ENCODE peak calls at places on chromosomes 4 and X, in four cellular contexts. J, Q, I and M are unnamed samples.

GRCh38 chrX:149274516-149275105 is 230.5 kb downstream of the IDS start:
- DNase-seq in J (no peak), Q (no peak), I (no peak), M (no peak)

GRCh38 chrX:118751950-118752783 is 24.8 kb downstream of the IL13RA1 start:
- DNase-seq in J (no peak), Q (no peak), I (no peak), M (no peak)

GRCh38 chr4:73917081-73917501 is 47.9 kb downstream of the CXCL1 start:
- DNase-seq in J (no peak), Q (no peak), I (peak), M (no peak)

GRCh38 chr4:67446811-67447210 is 98.5 kb downstream of the CENPC start:
- DNase-seq in J (no peak), Q (no peak), I (no peak), M (no peak)

GRCh38 chr4:110087116-110087708 is 111.2 kb downstream of the ELOVL6 start:
- DNase-seq in J (no peak), Q (no peak), I (no peak), M (no peak)

GRCh38 chr4:187363453-187363852 is 632.1 kb upstream of the ZFP42 start:
- DNase-seq in J (no peak), Q (no peak), I (no peak), M (no peak)

GRCh38 chr4:4333265-4333706 is 43.2 kb downstream of the ZBTB49 start:
- DNase-seq in J (no peak), Q (no peak), I (no peak), M (no peak)

GRCh38 chrX:132119821-132120220 is 8.0 kb downstream of the FRMD7 start:
- DNase-seq in J (no peak), Q (no peak), I (no peak), M (no peak)

GRCh38 chrX:108316456-108316855 is 121.8 kb downstream of the COL4A6 start:
- DNase-seq in J (no peak), Q (no peak), I (no peak), M (no peak)

GRCh38 chrX:7720519-7720918 is 122.5 kb upstream of the VCX start:
- DNase-seq in J (no peak), Q (no peak), I (no peak), M (no peak)

GRCh38 chrX:9644335-9644734 is 121.3 kb downstream of the GPR143 start:
- DNase-seq in J (no peak), Q (no peak), I (no peak), M (no peak)

GRCh38 chr4:37876156-37876555 is 14.7 kb upstream of the TBC1D1 start:
- DNase-seq in J (no peak), Q (no peak), I (no peak), M (no peak)

GRCh38 chr4:16843831-16844508 is 54.5 kb downstream of the LDB2 start:
- DNase-seq in J (no peak), Q (peak), I (no peak), M (no peak)

GRCh38 chr4:11529625-11530201 is 101.0 kb upstream of the HS3ST1 start:
- DNase-seq in J (no peak), Q (no peak), I (peak), M (no peak)

GRCh38 chrX:112043997-112044396 is 38.6 kb downstream of the TRPC5 start:
- DNase-seq in J (peak), Q (no peak), I (peak), M (no peak)

GRCh38 chr4:128542047-128542446 is 254.4 kb upstream of the PGRMC2 start:
- DNase-seq in J (no peak), Q (no peak), I (no peak), M (no peak)

GRCh38 chrX:47484885-47485284 is 1.9 kb upstream of the ZNF41 start:
- DNase-seq in J (no peak), Q (no peak), I (no peak), M (no peak)

GRCh38 chrX:71111141-71111843 is at the start of gene IL2RG:
- DNase-seq in J (peak), Q (no peak), I (no peak), M (no peak)

GRCh38 chrX:10103023-10103422 is 53.8 kb upstream of the CLCN4 start:
- DNase-seq in J (no peak), Q (no peak), I (no peak), M (no peak)

GRCh38 chr4:169418846-169419245 is 148.1 kb upstream of the SH3RF1 start:
- DNase-seq in J (no peak), Q (no peak), I (no peak), M (no peak)

GRCh38 chr4:185742766-185743165 is 69.2 kb downstream of the SORBS2 start:
- DNase-seq in J (no peak), Q (no peak), I (no peak), M (no peak)

GRCh38 chr4:47469951-47470350 is 6.4 kb upstream of the COMMD8 start:
- DNase-seq in J (no peak), Q (no peak), I (no peak), M (no peak)

GRCh38 chrX:74924449-74925209 is 623 bp downstream of the NEXMIF start:
- DNase-seq in J (no peak), Q (no peak), I (peak), M (peak)

GRCh38 chr4:113222431-113222979 is 173.1 kb downstream of the ANK2 start:
- DNase-seq in J (no peak), Q (no peak), I (no peak), M (no peak)

GRCh38 chr4:86331362-86331761 is 28.5 kb downstream of the MAPK10 start:
- DNase-seq in J (no peak), Q (no peak), I (no peak), M (no peak)

GRCh38 chr4:110033994-110034393 is 121.3 kb downstream of the EGF start:
- DNase-seq in J (no peak), Q (no peak), I (no peak), M (no peak)

GRCh38 chr4:101697266-101697665 is 93.3 kb upstream of the BANK1 start:
- DNase-seq in J (no peak), Q (no peak), I (no peak), M (no peak)

GRCh38 chrX:100083146-100083715 is 326.8 kb downstream of the PCDH19 start:
- DNase-seq in J (no peak), Q (no peak), I (no peak), M (no peak)

GRCh38 chrX:154366666-154367055 is 7.8 kb downstream of the FLNA start:
- DNase-seq in J (no peak), Q (no peak), I (no peak), M (no peak)

GRCh38 chr4:156571146-156571545 is 400.5 kb downstream of the PDGFC start:
- DNase-seq in J (no peak), Q (no peak), I (no peak), M (no peak)

GRCh38 chrX:68842781-68843581 is 14.2 kb downstream of the EFNB1 start:
- DNase-seq in J (no peak), Q (no peak), I (no peak), M (no peak)
- TF ChIP-seq KDM1A in J (no peak), Q (no peak), I (no peak), M (no peak)

DNA sequence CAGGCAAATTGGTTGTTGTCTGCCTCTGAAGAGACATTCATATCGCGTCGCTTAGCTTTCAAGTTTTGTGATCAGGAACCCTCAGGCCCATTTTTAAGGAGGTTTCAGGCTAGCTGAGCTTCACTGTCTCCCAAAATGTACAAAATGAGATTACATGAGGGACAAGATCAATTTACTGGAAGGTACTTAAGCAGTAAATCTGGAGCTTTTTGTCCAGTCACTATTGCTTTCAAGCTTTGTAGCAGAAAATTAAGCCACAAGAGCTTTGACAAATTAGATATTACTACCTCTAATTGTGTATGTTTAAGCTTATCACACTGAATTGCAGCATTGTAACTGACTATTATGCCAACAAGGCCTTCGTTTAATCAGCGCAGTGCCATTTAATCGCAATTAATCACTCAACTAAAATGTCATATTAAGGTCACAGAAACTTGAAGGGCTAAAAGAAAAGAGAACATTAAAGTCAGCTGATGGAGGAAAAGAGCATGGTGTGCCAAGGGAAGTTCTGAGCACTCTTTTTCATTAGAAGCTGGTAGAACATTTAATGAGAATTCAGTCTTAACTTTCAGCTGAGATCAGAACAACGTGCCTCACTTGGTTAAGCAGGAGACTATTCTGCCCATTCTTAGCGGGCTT is 353.0 kb downstream of the FBXO8 start:
- DNase-seq in J (no peak), Q (no peak), I (no peak), M (no peak)
- TF ChIP-seq KDM1A in J (no peak), Q (no peak), I (no peak), M (no peak)

GRCh38 chr4:8435656-8436121 is 4.8 kb downstream of the ACOX3 start:
- DNase-seq in J (no peak), Q (no peak), I (no peak), M (no peak)
- TF ChIP-seq KDM1A in J (no peak), Q (no peak), I (no peak), M (no peak)

DNA sequence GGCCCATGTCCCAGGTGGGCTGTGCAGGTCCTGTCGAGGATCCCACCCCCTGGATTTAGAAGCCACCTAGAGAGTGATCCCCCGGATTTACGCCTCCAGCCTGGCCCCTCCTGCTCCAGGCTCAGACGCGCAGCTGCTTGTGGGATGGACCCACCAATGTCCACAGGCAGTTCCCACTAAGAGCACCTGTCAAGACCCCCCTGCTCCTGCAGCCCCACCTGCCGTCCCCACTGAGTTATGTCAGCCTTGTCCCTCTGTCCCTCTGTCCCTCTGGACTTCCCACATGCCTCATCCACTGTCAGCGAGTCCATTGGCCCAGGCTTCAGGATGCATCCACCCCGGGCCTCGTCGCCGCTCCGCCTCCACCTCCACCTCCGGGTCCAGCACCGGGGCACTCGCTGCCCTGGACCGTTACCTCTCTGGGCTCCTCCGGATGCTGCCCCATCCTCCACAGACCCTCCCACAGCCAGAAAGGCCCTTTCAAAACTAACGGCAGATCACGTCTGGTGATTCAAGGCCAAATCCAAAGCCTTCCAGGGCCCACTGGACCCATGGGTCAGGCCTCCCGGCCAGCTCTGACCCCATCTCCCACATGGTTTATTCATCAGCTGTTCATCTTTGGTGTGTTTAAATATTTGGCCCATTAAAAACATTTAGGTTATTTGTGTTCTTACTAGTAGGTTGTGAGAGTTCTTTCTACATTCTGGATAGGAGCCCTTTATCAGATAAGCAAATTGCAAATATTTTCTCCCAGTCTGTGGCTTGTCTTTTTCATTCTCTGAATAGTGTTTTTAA is 28.3 kb downstream of the HTRA3 start:
- DNase-seq in J (no peak), Q (no peak), I (no peak), M (no peak)
- TF ChIP-seq KDM1A in J (no peak), Q (no peak), I (no peak), M (no peak)

GRCh38 chrX:1440506-1440905 is 12.2 kb downstream of the ASMTL start:
- DNase-seq in J (no peak), Q (no peak), I (no peak), M (no peak)

GRCh38 chrX:1443496-1444075 is 9.1 kb downstream of the ASMTL start:
- DNase-seq in J (no peak), Q (no peak), I (no peak), M (no peak)

GRCh38 chrX:1444896-1445480 is 7.7 kb downstream of the ASMTL start:
- DNase-seq in J (no peak), Q (no peak), I (no peak), M (no peak)

GRCh38 chrX:1442724-1443367 is 9.9 kb downstream of the ASMTL start:
- DNase-seq in J (no peak), Q (no peak), I (no peak), M (no peak)

GRCh38 chrX:1442016-1442665 is 10.6 kb downstream of the ASMTL start:
- DNase-seq in J (no peak), Q (no peak), I (no peak), M (no peak)
- TF ChIP-seq KDM1A in J (no peak), Q (no peak), I (no peak), M (no peak)

DNA sequence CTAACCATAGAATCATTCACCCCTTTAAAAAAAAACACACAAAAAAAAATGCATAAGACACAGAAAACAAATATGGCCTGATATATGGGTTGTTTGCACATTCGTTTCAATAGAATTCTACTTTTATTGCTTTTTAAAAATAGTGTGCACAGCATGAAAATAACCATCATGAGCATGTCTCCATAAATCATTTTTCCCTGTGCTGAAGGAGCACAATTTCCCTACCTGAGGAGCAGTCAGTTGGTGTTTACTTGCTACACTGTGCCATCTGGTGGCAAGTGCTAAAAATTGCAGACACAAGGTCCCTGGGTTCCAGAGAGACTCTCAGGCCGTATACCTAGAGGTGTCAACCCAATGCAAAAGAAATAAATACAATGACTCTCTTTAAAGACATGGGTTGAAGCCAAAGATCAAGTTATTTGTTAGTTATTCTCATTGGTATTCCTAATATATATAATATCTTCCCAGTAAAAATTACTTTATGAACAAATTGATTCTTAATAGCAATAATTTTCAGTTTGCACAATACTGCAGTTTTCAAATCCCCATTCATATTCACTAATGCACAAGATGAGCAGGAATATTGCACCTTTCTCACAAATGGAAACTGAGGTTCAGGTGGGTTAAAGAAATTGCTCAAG is 551.4 kb downstream of the IQCM start:
- DNase-seq in J (peak), Q (peak), I (peak), M (peak)
- TF ChIP-seq KDM1A in J (no peak), Q (no peak), I (no peak), M (no peak)